ENCODE peak calls at places on chromosomes 3 and 15, in eight cellular contexts. One of them, this sample, is unnamed.

GRCh38 chr3:8595252-8595934 is 49.2 kb downstream of the SSUH2 start:
- DNase-seq in germinal center: no peak
- DNase-seq in NCI-H446: no peak
- DNase-seq in NCI-H2081: no peak
- DNase-seq in Panc1: no peak
- DNase-seq in stimulated activated naive CD8-positive, alpha-beta T cell treated with anti-CD3 and anti-CD28 coated beads, Interleukin-15, Interleukin-2, amounts not matched to agents 100 U/mL and 50 U/mL, for 24 hours: no peak
- DNase-seq in fibroblast of the aortic adventitia: no peak
- DNase-seq in adrenal gland: no peak
- DNase-seq in this sample: no peak

GRCh38 chr3:12708584-12709192 is 44.8 kb upstream of the RAF1 start:
- DNase-seq in germinal center: no peak
- DNase-seq in NCI-H446: no peak
- DNase-seq in NCI-H2081: no peak
- DNase-seq in Panc1: no peak
- DNase-seq in stimulated activated naive CD8-positive, alpha-beta T cell treated with anti-CD3 and anti-CD28 coated beads, Interleukin-15, Interleukin-2, amounts not matched to agents 100 U/mL and 50 U/mL, for 24 hours: no peak
- DNase-seq in fibroblast of the aortic adventitia: peak
- DNase-seq in adrenal gland: peak
- DNase-seq in this sample: no peak

GRCh38 chr15:28107111-28107893 is 8.2 kb upstream of the OCA2 start:
- DNase-seq in germinal center: no peak
- DNase-seq in NCI-H446: no peak
- DNase-seq in NCI-H2081: no peak
- DNase-seq in Panc1: no peak
- DNase-seq in stimulated activated naive CD8-positive, alpha-beta T cell treated with anti-CD3 and anti-CD28 coated beads, Interleukin-15, Interleukin-2, amounts not matched to agents 100 U/mL and 50 U/mL, for 24 hours: no peak
- DNase-seq in fibroblast of the aortic adventitia: peak
- DNase-seq in adrenal gland: no peak
- DNase-seq in this sample: no peak

GRCh38 chr15:73570355-73571032 is 62.7 kb downstream of the NPTN start:
- DNase-seq in germinal center: no peak
- DNase-seq in NCI-H446: no peak
- DNase-seq in NCI-H2081: no peak
- DNase-seq in Panc1: no peak
- DNase-seq in stimulated activated naive CD8-positive, alpha-beta T cell treated with anti-CD3 and anti-CD28 coated beads, Interleukin-15, Interleukin-2, amounts not matched to agents 100 U/mL and 50 U/mL, for 24 hours: no peak
- DNase-seq in fibroblast of the aortic adventitia: no peak
- DNase-seq in adrenal gland: no peak
- DNase-seq in this sample: no peak

GRCh38 chr3:155188036-155188435 is 105.4 kb downstream of the STRIT1 start:
- DNase-seq in germinal center: no peak
- DNase-seq in NCI-H446: no peak
- DNase-seq in NCI-H2081: no peak
- DNase-seq in Panc1: no peak
- DNase-seq in stimulated activated naive CD8-positive, alpha-beta T cell treated with anti-CD3 and anti-CD28 coated beads, Interleukin-15, Interleukin-2, amounts not matched to agents 100 U/mL and 50 U/mL, for 24 hours: no peak
- DNase-seq in fibroblast of the aortic adventitia: peak
- DNase-seq in adrenal gland: no peak
- DNase-seq in this sample: no peak

GRCh38 chr3:8938021-8938420 is 25.3 kb downstream of the RAD18 start:
- DNase-seq in germinal center: no peak
- DNase-seq in NCI-H446: no peak
- DNase-seq in NCI-H2081: no peak
- DNase-seq in Panc1: no peak
- DNase-seq in stimulated activated naive CD8-positive, alpha-beta T cell treated with anti-CD3 and anti-CD28 coated beads, Interleukin-15, Interleukin-2, amounts not matched to agents 100 U/mL and 50 U/mL, for 24 hours: no peak
- DNase-seq in fibroblast of the aortic adventitia: peak
- DNase-seq in adrenal gland: no peak
- DNase-seq in this sample: no peak

GRCh38 chr3:14001136-14001535 is 121.3 kb upstream of the WNT7A start:
- DNase-seq in germinal center: no peak
- DNase-seq in NCI-H446: no peak
- DNase-seq in NCI-H2081: no peak
- DNase-seq in Panc1: no peak
- DNase-seq in stimulated activated naive CD8-positive, alpha-beta T cell treated with anti-CD3 and anti-CD28 coated beads, Interleukin-15, Interleukin-2, amounts not matched to agents 100 U/mL and 50 U/mL, for 24 hours: no peak
- DNase-seq in fibroblast of the aortic adventitia: peak
- DNase-seq in adrenal gland: no peak
- DNase-seq in this sample: no peak

GRCh38 chr3:107965141-107965540 is 125.7 kb downstream of the CD47 start:
- DNase-seq in germinal center: no peak
- DNase-seq in NCI-H446: no peak
- DNase-seq in NCI-H2081: no peak
- DNase-seq in Panc1: no peak
- DNase-seq in stimulated activated naive CD8-positive, alpha-beta T cell treated with anti-CD3 and anti-CD28 coated beads, Interleukin-15, Interleukin-2, amounts not matched to agents 100 U/mL and 50 U/mL, for 24 hours: no peak
- DNase-seq in fibroblast of the aortic adventitia: no peak
- DNase-seq in adrenal gland: no peak
- DNase-seq in this sample: no peak

GRCh38 chr3:145005427-145005826 is 1033.8 kb downstream of the DIPK2A start:
- DNase-seq in germinal center: no peak
- DNase-seq in NCI-H446: no peak
- DNase-seq in NCI-H2081: no peak
- DNase-seq in Panc1: no peak
- DNase-seq in stimulated activated naive CD8-positive, alpha-beta T cell treated with anti-CD3 and anti-CD28 coated beads, Interleukin-15, Interleukin-2, amounts not matched to agents 100 U/mL and 50 U/mL, for 24 hours: no peak
- DNase-seq in fibroblast of the aortic adventitia: no peak
- DNase-seq in adrenal gland: no peak
- DNase-seq in this sample: no peak

GRCh38 chr3:177517906-177518305 is 320.6 kb upstream of the TBL1XR1 start:
- DNase-seq in germinal center: no peak
- DNase-seq in NCI-H446: no peak
- DNase-seq in NCI-H2081: no peak
- DNase-seq in Panc1: no peak
- DNase-seq in stimulated activated naive CD8-positive, alpha-beta T cell treated with anti-CD3 and anti-CD28 coated beads, Interleukin-15, Interleukin-2, amounts not matched to agents 100 U/mL and 50 U/mL, for 24 hours: no peak
- DNase-seq in fibroblast of the aortic adventitia: no peak
- DNase-seq in adrenal gland: no peak
- DNase-seq in this sample: no peak

This sample was measured in DND-41.